ENCODE peak calls at places on chromosomes 6 and 20, in four cellular contexts. W is fibroblast of mammary gland, F is C1 segment of cervical spinal cord, L is cardiac muscle cell. T is an unnamed sample.

GRCh38 chr6:140427842-140428241 is 1053.4 kb upstream of the CITED2 start:
- DNase-seq in W (no peak), F (no peak), L (no peak), T (no peak)

GRCh38 chr6:73452107-73452461 is at the start of gene CGAS:
- DNase-seq in W (peak; percentile 59), F (peak; percentile 60), L (peak; percentile 6), T (peak; percentile 84)

GRCh38 chr6:147395158-147395557 is 113.3 kb upstream of the SAMD5 start:
- DNase-seq in W (peak; percentile 19), F (no peak), L (no peak), T (no peak)

GRCh38 chr6:75499640-75500039 is 6.0 kb upstream of the FILIP1 start:
- DNase-seq in W (peak; percentile 40), F (no peak), L (no peak), T (no peak)

GRCh38 chr6:42429836-42430235 is 21.9 kb downstream of the TRERF1 start:
- DNase-seq in W (no peak), F (no peak), L (no peak), T (no peak)

GRCh38 chr6:75334266-75335040 is 49.9 kb upstream of the TMEM30A start:
- DNase-seq in W (peak; percentile 95), F (no peak), L (peak; percentile 30), T (no peak)

GRCh38 chr6:114638346-114638745 is 295.5 kb upstream of the HS3ST5 start:
- DNase-seq in W (no peak), F (no peak), L (no peak), T (no peak)

GRCh38 chr6:116011520-116011919 is 49.2 kb downstream of the FRK start:
- DNase-seq in W (no peak), F (no peak), L (no peak), T (no peak)

GRCh38 chr6:143485967-143486366 is 25.6 kb downstream of the FUCA2 start:
- DNase-seq in W (no peak), F (no peak), L (no peak), T (no peak)

GRCh38 chr6:152635949-152636674 is 1.1 kb downstream of the SYNE1 start:
- DNase-seq in W (peak; percentile 19), F (no peak), L (peak; percentile 47), T (no peak)

GRCh38 chr6:134111062-134111677 is 58.7 kb upstream of the SLC2A12 start:
- DNase-seq in W (peak; percentile 74), F (no peak), L (peak; percentile 68), T (no peak)

GRCh38 chr6:10529231-10529801 is 8.2 kb downstream of the GCNT2 start:
- DNase-seq in W (no peak), F (no peak), L (no peak), T (no peak)

GRCh38 chr6:91167846-91168245 is 581.0 kb upstream of the MAP3K7 start:
- DNase-seq in W (no peak), F (no peak), L (no peak), T (no peak)

GRCh38 chr6:125808060-125808459 is 17.3 kb downstream of the NCOA7 start:
- DNase-seq in W (no peak), F (no peak), L (no peak), T (no peak)

GRCh38 chr6:17585766-17586502 is 14.2 kb upstream of the FAM8A1 start:
- DNase-seq in W (no peak), F (no peak), L (no peak), T (peak; percentile 64)

GRCh38 chr6:134480593-134480992 is 162.7 kb upstream of the SGK1 start:
- DNase-seq in W (peak; percentile 59), F (no peak), L (no peak), T (no peak)

GRCh38 chr6:56483929-56484328 is 158.8 kb downstream of the DST start:
- DNase-seq in W (peak; percentile 78), F (no peak), L (no peak), T (no peak)

GRCh38 chr6:63307581-63308246 is 12.1 kb downstream of the LGSN start:
- DNase-seq in W (peak; percentile 65), F (no peak), L (peak; percentile 55), T (no peak)

GRCh38 chr6:124056884-124057283 is 253.2 kb downstream of the NKAIN2 start:
- DNase-seq in W (no peak), F (no peak), L (no peak), T (no peak)

GRCh38 chr20:32440069-32440757 is 82.1 kb downstream of the ASXL1 start:
- DNase-seq in W (no peak), F (no peak), L (no peak), T (no peak)

GRCh38 chr6:100350139-100350538 is 114.6 kb downstream of the SIM1 start:
- DNase-seq in W (no peak), F (no peak), L (no peak), T (no peak)

T was measured in mucosa of descending colon.